ENCODE peak calls at places on chromosomes 5 and 9, in six cellular contexts. E is tibial artery, C is AG04450, J is GM10248, G is cardiac fibroblast, D is fibroblast of the aortic adventitia. M is an unnamed sample.

GRCh38 chr9:75858497-75859092 is 31.9 kb upstream of the PCSK5 start:
- DNase-seq in E (no peak), C (no peak), J (no peak), G (no peak), D (no peak), M (peak)

GRCh38 chr9:77386187-77386586 is 208.9 kb downstream of the VPS13A start:
- DNase-seq in E (no peak), C (no peak), J (no peak), G (peak), D (peak), M (no peak)

GRCh38 chr5:22605473-22605872 is 247.7 kb downstream of the CDH12 start:
- DNase-seq in E (no peak), C (no peak), J (no peak), G (no peak), D (no peak), M (no peak)

GRCh38 chr9:557601-558201 is 283.8 kb upstream of the DMRT1 start:
- DNase-seq in E (no peak), C (no peak), J (no peak), G (no peak), D (no peak), M (no peak)

GRCh38 chr5:132947661-132948060 is 15.8 kb downstream of the AFF4 start:
- DNase-seq in E (no peak), C (peak), J (no peak), G (peak), D (peak), M (no peak)

GRCh38 chr5:163259495-163259894 is 177.9 kb upstream of the CCNG1 start:
- DNase-seq in E (no peak), C (no peak), J (no peak), G (no peak), D (no peak), M (no peak)

GRCh38 chr9:130696996-130697395 is 3.4 kb downstream of the EXOSC2 start:
- DNase-seq in E (no peak), C (no peak), J (no peak), G (no peak), D (no peak), M (no peak)

GRCh38 chr9:35756275-35756742 is 2.2 kb upstream of the MSMP start:
- DNase-seq in E (no peak), C (no peak), J (no peak), G (peak), D (no peak), M (no peak)

GRCh38 chr5:135534609-135535419 is 950 bp downstream of the NEUROG1 start:
- DNase-seq in E (no peak), C (no peak), J (no peak), G (no peak), D (no peak), M (no peak)

DNA sequence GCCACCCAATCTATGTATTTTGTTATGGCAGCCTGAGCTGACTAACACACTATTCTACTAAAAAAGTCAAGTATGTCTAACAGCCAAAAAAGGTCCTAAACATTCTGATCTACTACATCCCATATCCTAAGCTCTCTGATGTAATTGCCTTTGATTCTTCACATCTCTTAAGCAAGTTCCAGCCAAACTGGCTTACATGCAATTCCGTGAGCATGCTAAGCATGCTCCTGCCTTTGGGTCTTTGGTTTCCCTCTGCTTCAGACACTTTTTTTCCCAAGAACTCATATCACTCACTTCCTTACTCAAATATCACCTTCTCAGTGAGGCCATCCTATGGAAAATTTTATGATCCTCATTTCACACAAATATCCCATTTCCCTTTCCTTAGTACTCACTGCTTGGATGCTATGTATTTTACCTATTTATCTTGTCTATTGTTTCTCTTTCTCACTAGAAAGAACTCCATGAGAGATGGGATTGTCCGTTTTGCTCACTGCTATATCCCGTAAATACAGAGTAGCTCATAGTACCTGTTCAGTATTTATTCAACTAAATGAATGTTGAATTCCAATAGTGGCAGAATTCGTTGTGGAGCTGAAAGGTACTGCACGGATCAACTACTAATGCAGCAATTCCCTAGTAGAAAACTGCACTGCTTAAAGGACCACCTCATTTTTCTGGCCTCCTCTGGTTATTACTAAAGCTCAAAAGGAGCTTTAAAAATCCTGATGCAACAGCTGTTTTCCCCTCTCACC is 2.3 kb upstream of the SLC12A2 start:
- DNase-seq in E (no peak), C (no peak), J (no peak), G (peak), D (no peak), M (no peak)
- TF ChIP-seq CTCF in E (peak), C (peak), J (no peak), G (peak), D (peak), M (no peak)

DNA sequence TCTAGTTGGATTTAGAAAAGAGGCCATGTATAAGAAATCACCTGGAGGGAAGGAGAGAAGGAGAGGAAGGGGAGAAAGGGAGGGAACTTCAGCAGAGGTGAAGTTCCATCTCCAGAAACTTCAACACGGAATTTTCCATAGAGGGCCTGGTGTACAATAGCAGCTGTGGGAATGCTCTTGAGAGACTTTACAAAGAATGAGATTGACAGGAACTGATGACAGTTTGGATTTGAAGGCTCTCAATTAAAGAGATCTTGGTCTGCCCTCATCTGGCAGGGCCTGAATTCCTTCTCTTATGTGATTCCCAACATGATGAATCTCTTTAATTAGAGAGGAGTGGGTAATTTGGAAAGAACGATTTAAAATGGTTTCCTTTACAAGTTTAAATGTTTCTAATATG is 143.5 kb downstream of the MLLT3 start:
- DNase-seq in E (no peak), C (no peak), J (no peak), G (no peak), D (no peak), M (no peak)
- TF ChIP-seq CTCF in E (no peak), C (no peak), J (peak), G (no peak), D (no peak), M (peak)

DNA sequence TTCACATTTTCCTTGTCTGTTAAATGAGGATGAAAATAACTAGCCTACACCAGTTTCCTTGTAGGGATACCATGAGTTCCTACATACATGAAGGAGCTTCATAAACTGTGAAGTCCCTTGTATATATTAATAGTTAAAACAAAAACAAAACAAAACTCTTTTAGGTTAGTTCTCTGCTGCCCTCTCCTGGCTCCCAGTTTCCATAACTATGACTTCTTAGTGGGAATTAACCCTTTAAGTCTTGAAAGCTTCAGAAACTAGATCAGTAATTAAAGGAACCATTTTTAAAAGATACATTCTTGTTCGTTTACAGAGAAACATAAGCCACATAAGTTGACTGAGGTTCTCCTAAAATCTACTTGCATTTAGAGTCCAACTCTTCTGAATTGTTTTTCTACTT is 500.0 kb upstream of the C9orf72 start:
- DNase-seq in E (no peak), C (no peak), J (no peak), G (peak), D (peak), M (peak)
- TF ChIP-seq CTCF in E (peak), C (peak), J (peak), G (peak), D (no peak), M (peak)

GRCh38 chr9:113649855-113650206 is 186.3 kb downstream of the RGS3 start:
- DNase-seq in E (no peak), C (no peak), J (no peak), G (no peak), D (no peak), M (no peak)

GRCh38 chr9:113648048-113648447 is 184.5 kb downstream of the RGS3 start:
- DNase-seq in E (peak), C (no peak), J (no peak), G (no peak), D (no peak), M (no peak)

GRCh38 chr9:113648586-113648985 is 185.1 kb downstream of the RGS3 start:
- DNase-seq in E (peak), C (no peak), J (no peak), G (no peak), D (no peak), M (no peak)

GRCh38 chr9:113650207-113651131 is 186.9 kb downstream of the RGS3 start:
- DNase-seq in E (no peak), C (no peak), J (no peak), G (no peak), D (no peak), M (no peak)

DNA sequence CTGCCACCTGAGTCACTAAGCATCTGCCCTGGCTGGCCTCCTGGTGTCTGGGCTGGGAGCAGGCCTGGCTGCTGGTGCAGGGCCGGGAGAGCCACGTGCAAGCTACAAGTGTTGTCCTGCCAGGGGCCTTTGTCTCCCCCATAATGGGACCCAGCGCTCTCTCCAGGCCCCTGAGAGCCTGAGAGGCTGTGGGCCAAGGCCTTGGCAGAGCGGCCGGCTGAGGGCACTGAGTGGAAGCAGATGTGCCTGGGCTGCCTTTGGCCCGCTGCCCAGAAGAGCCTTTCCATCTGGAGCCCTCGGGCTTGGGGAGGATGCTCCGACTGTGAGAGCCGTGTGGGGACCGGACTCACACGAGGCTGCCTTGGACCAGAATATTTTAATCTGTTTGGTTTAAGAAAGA is 185.5 kb downstream of the RGS3 start:
- DNase-seq in E (peak), C (no peak), J (no peak), G (peak), D (no peak), M (no peak)
- TF ChIP-seq CTCF in E (no peak), C (no peak), J (no peak), G (no peak), D (no peak), M (no peak)

M was measured in GM13977.